ENCODE peak calls at places on chromosomes 11 and 22, in five cellular contexts. G is thoracic aorta, U is kidney epithelial cell, Q is stomach, N is gastrocnemius medialis. M is an unnamed sample.

GRCh38 chr11:94525933-94526332 is 13.7 kb downstream of the C11orf97 start:
- DNase-seq in G (peak; percentile 11), U (peak; percentile 56), Q (peak; percentile 88), N (peak; percentile 29), M (peak; percentile 46)

GRCh38 chr22:46878549-46878948 is 116.1 kb downstream of the TBC1D22A start:
- DNase-seq in G (no peak), U (no peak), Q (no peak), N (no peak), M (no peak)

GRCh38 chr22:26367402-26368245 is 61.4 kb upstream of the ASPHD2 start:
- DNase-seq in G (no peak), U (peak; percentile 4), Q (peak; percentile 41), N (no peak), M (peak; percentile 38)

GRCh38 chr22:24985824-24986214 is 33.3 kb downstream of the KIAA1671 start:
- DNase-seq in G (no peak), U (no peak), Q (no peak), N (no peak), M (peak; percentile 84)

GRCh38 chr11:75035911-75036536 is 47.3 kb downstream of the NEU3 start:
- DNase-seq in G (no peak), U (peak; percentile 45), Q (no peak), N (peak; percentile 37), M (no peak)

GRCh38 chr11:9489366-9489765 is 28.6 kb downstream of the ZNF143 start:
- DNase-seq in G (no peak), U (no peak), Q (no peak), N (no peak), M (peak; percentile 56)

GRCh38 chr22:37220543-37220968 is 8.3 kb upstream of the SSTR3 start:
- DNase-seq in G (no peak), U (no peak), Q (no peak), N (no peak), M (no peak)

GRCh38 chr11:116563028-116563712 is 209.6 kb downstream of the BUD13 start:
- DNase-seq in G (no peak), U (no peak), Q (no peak), N (peak; percentile 41), M (peak; percentile 44)

GRCh38 chr22:50521710-50522109 is 3.7 kb downstream of the SCO2 start:
- DNase-seq in G (no peak), U (no peak), Q (no peak), N (no peak), M (no peak)

GRCh38 chr11:86620796-86621575 is 51.4 kb downstream of the ME3 start:
- DNase-seq in G (no peak), U (no peak), Q (no peak), N (no peak), M (peak; percentile 90)

GRCh38 chr22:45302047-45302446 is 7.7 kb upstream of the FAM118A start:
- DNase-seq in G (no peak), U (no peak), Q (no peak), N (no peak), M (peak; percentile 83)

GRCh38 chr11:102309621-102310541 is 7.4 kb upstream of the BIRC3 start:
- DNase-seq in G (no peak), U (no peak), Q (no peak), N (no peak), M (no peak)

GRCh38 chr11:62770778-62771143 is 435 bp upstream of the TAF6L start:
- DNase-seq in G (no peak), U (no peak), Q (no peak), N (peak; percentile 33), M (no peak)

GRCh38 chr11:73531386-73531785 is 66.5 kb downstream of the FAM168A start:
- DNase-seq in G (no peak), U (no peak), Q (no peak), N (no peak), M (no peak)

GRCh38 chr11:15770798-15771414 is 585.4 kb downstream of the SOX6 start:
- DNase-seq in G (no peak), U (no peak), Q (peak; percentile 37), N (no peak), M (peak; percentile 42)

GRCh38 chr11:44016129-44016528 is 31.7 kb upstream of the ACCSL start:
- DNase-seq in G (peak; percentile 71), U (no peak), Q (peak; percentile 24), N (peak; percentile 48), M (peak; percentile 42)

GRCh38 chr22:26713823-26714449 is 56.5 kb downstream of the MIAT start:
- DNase-seq in G (no peak), U (no peak), Q (no peak), N (no peak), M (peak; percentile 31)

GRCh38 chr11:127454856-127455255 is 454.3 kb upstream of the KIRREL3 start:
- DNase-seq in G (no peak), U (peak; percentile 53), Q (no peak), N (no peak), M (peak; percentile 1)

GRCh38 chr11:115333106-115333505 is 171.1 kb downstream of the CADM1 start:
- DNase-seq in G (no peak), U (no peak), Q (no peak), N (no peak), M (peak; percentile 55)

GRCh38 chr11:16610213-16610737 is 128.2 kb upstream of the C11orf58 start:
- DNase-seq in G (no peak), U (no peak), Q (no peak), N (no peak), M (no peak)

GRCh38 chr11:283405-284080 is 5.3 kb downstream of the NLRP6 start:
- DNase-seq in G (no peak), U (no peak), Q (no peak), N (no peak), M (no peak)

GRCh38 chr11:67118059-67118766 is 850 bp upstream of the KDM2A start:
- DNase-seq in G (no peak), U (no peak), Q (peak; percentile 48), N (peak; percentile 38), M (no peak)

GRCh38 chr22:35746946-35747703 is 29.5 kb downstream of the APOL5 start:
- DNase-seq in G (no peak), U (no peak), Q (no peak), N (no peak), M (no peak)

GRCh38 chr22:49307071-49307830 is 520.4 kb downstream of the BRD1 start:
- DNase-seq in G (no peak), U (no peak), Q (peak; percentile 8), N (no peak), M (no peak)

GRCh38 chr22:22462813-22463567 is 45.6 kb downstream of the ZNF280B start:
- DNase-seq in G (no peak), U (no peak), Q (no peak), N (no peak), M (no peak)

GRCh38 chr22:38239101-38239761 is 33.6 kb downstream of the TMEM184B start:
- DNase-seq in G (peak; percentile 50), U (peak; percentile 63), Q (no peak), N (peak; percentile 57), M (peak; percentile 83)
- TF ChIP-seq CTCF in G (no peak), U (peak; percentile 18), Q (no peak), N (no peak), M (peak; percentile 28)

DNA sequence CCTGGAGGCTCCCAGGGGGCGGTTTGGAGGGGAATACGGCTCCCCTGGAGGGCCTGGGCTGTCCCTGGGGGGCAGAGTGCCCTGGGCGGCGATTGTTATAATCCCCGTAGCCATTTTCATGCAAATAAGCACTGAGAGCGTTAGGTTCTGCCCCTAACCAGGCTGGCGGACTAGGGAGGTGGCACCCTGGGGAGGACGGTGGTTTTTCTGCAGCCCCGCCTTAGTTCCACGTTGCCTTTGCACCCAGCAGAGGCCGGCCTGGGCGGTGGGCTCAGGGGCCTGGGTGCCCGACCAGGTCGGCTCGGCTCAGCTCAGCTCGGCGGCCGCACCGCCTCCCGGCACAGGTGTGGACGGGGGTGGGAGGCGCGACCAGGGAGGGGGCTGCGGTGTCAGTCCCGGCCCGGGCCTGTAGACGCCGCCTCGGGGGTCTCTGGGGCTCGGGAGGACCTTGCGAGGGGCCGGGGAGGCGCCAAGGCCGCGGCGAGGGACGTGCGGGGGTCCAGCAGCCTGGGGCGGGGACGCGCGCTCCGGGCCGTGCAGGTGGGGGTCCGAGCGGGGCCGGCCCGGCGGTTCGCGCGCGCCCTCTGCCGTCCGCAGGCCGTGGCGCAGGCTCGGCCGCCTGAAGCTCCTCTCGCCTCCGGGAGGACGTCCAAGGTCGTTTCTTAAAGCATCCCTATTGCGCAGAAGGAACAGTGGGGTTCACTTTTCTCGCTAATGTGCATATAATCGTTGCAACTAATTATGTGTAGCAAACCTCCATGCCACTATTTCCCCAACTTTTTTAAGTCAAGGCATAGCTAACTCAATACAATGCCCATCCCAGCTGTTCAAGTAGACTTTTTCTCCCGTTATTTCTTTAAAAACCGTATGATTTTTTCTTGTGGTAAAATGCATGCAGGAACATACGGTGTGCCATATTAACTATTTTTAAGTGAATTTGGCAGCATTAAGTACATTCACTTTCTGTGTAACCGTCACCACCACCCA is 2.5 kb upstream of the DUSP8 start:
- DNase-seq in G (no peak), U (no peak), Q (peak; percentile 69), N (peak; percentile 61), M (no peak)
- H3K4me3 ChIP-seq in G (peak overlapping the region; percentile 88), U (peak overlapping the region; percentile 67), Q (peak overlapping the region; percentile 60), N (peak overlapping the region; percentile 67), M (no peak overlapping the region)

GRCh38 chr11:64036081-64037026 is 623 bp downstream of the FLRT1 start:
- DNase-seq in G (no peak), U (no peak), Q (no peak), N (peak; percentile 71), M (peak; percentile 35)
- TF ChIP-seq CTCF in G (no peak), U (no peak), Q (no peak), N (no peak), M (no peak)

GRCh38 chr11:3204141-3205015 is 14.2 kb downstream of the MRGPRG start:
- DNase-seq in G (no peak), U (no peak), Q (no peak), N (no peak), M (no peak)

GRCh38 chr11:3205261-3206127 is 13.1 kb downstream of the MRGPRG start:
- DNase-seq in G (no peak), U (no peak), Q (no peak), N (no peak), M (no peak)

GRCh38 chr11:3207530-3208189 is 11.0 kb downstream of the MRGPRG start:
- DNase-seq in G (no peak), U (no peak), Q (no peak), N (no peak), M (no peak)

GRCh38 chr11:3206922-3207204 is 11.8 kb downstream of the MRGPRG start:
- DNase-seq in G (no peak), U (no peak), Q (no peak), N (no peak), M (no peak)

DNA sequence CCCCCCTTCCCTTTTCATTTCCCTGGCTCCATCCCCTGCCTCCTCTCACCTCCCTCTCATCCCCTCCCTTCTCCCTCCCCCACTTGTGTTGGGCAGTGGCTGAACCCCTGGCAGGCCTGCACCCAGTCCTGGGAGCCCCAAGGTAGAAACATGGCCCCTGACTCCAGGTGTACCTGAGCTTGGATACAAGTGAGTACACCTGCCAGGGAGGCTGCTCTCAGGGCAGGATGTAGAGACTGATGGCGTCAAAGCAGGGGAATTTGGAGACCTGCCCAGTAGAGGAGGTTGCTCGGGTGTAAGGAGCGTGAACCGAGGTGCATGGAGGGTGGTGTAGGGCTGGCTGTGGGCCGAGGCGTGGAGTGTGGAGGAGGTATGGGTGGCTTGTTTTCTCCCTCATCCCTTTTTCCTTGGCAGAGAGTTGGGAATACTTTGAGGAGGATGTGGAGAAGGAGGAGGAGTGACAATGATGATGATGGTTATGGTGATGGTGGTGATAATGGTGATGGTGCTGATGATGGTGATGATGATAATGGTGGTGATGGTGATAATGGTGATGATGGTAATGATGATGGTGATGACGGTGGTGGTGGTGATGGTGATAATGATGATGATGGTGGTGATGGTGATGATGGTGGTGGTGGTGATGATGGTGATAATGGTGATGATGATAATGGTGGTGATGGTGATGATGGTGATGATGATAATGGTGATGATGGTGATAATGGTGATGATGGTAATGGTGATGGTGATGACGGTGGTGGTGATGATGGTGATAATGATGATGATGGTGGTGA is 12.3 kb downstream of the MRGPRG start:
- DNase-seq in G (no peak), U (no peak), Q (no peak), N (no peak), M (no peak)
- H3K4me3 ChIP-seq in G (no peak overlapping the region), U (no peak overlapping the region), Q (no peak overlapping the region), N (no peak overlapping the region), M (no peak overlapping the region)

M was measured in astrocyte of the spinal cord.